ENCODE peak calls at places on chromosomes 16 and 17, in five cellular contexts. One of them, this sample, is unnamed.

GRCh38 chr16:47143677-47144558 is at the start of gene NETO2:
- DNase-seq in H54: no peak
- DNase-seq in heart right ventricle: peak; percentile 62
- DNase-seq in activated T-cell treated with anti-CD3 and anti-CD28 coated beads for 1 hour: peak; percentile 52
- DNase-seq in AG09309: no peak
- DNase-seq in this sample: peak; percentile 62

GRCh38 chr17:6186998-6187397 is 116.8 kb downstream of the WSCD1 start:
- DNase-seq in H54: no peak
- DNase-seq in heart right ventricle: no peak
- DNase-seq in activated T-cell treated with anti-CD3 and anti-CD28 coated beads for 1 hour: no peak
- DNase-seq in AG09309: no peak
- DNase-seq in this sample: no peak

GRCh38 chr17:32318071-32318470 is 23.9 kb downstream of the C17orf75 start:
- DNase-seq in heart right ventricle: no peak
- DNase-seq in H54: no peak
- DNase-seq in activated T-cell treated with anti-CD3 and anti-CD28 coated beads for 1 hour: no peak
- DNase-seq in AG09309: no peak
- DNase-seq in this sample: no peak

GRCh38 chr17:15971882-15972281 is 27.0 kb downstream of the ADORA2B start:
- DNase-seq in AG09309: no peak
- DNase-seq in heart right ventricle: no peak
- DNase-seq in H54: no peak
- DNase-seq in activated T-cell treated with anti-CD3 and anti-CD28 coated beads for 1 hour: no peak
- DNase-seq in this sample: no peak

GRCh38 chr16:49546059-49546458 is 172.5 kb downstream of the C16orf78 start:
- DNase-seq in heart right ventricle: no peak
- DNase-seq in activated T-cell treated with anti-CD3 and anti-CD28 coated beads for 1 hour: no peak
- DNase-seq in AG09309: no peak
- DNase-seq in H54: no peak
- DNase-seq in this sample: no peak

GRCh38 chr17:70713694-70714093 is 544.4 kb downstream of the KCNJ2 start:
- DNase-seq in heart right ventricle: no peak
- DNase-seq in H54: no peak
- DNase-seq in AG09309: no peak
- DNase-seq in activated T-cell treated with anti-CD3 and anti-CD28 coated beads for 1 hour: no peak
- DNase-seq in this sample: no peak

GRCh38 chr16:52896478-52897164 is 156.1 kb downstream of the CHD9NB start:
- DNase-seq in activated T-cell treated with anti-CD3 and anti-CD28 coated beads for 1 hour: no peak
- DNase-seq in AG09309: no peak
- DNase-seq in H54: no peak
- DNase-seq in heart right ventricle: no peak
- DNase-seq in this sample: no peak

GRCh38 chr16:14249291-14250032 is 178.3 kb downstream of the MRTFB start:
- DNase-seq in AG09309: no peak
- DNase-seq in heart right ventricle: no peak
- DNase-seq in activated T-cell treated with anti-CD3 and anti-CD28 coated beads for 1 hour: peak; percentile 24
- DNase-seq in H54: peak; percentile 31
- DNase-seq in this sample: peak; percentile 26

GRCh38 chr17:82876602-82877391 is 37.0 kb upstream of the ZNF750 start:
- DNase-seq in activated T-cell treated with anti-CD3 and anti-CD28 coated beads for 1 hour: no peak
- DNase-seq in H54: no peak
- DNase-seq in AG09309: peak; percentile 58
- DNase-seq in heart right ventricle: peak; percentile 77
- DNase-seq in this sample: no peak

GRCh38 chr17:32519769-32520701 is 33.2 kb downstream of the CDK5R1 start:
- DNase-seq in activated T-cell treated with anti-CD3 and anti-CD28 coated beads for 1 hour: no peak
- DNase-seq in H54: no peak
- DNase-seq in heart right ventricle: peak; percentile 18
- DNase-seq in AG09309: no peak
- DNase-seq in this sample: no peak

GRCh38 chr17:77354721-77355455 is 214.1 kb downstream of the SEC14L1 start:
- DNase-seq in H54: peak; percentile 88
- DNase-seq in heart right ventricle: peak; percentile 76
- DNase-seq in AG09309: peak; percentile 97
- DNase-seq in activated T-cell treated with anti-CD3 and anti-CD28 coated beads for 1 hour: no peak
- DNase-seq in this sample: peak; percentile 91

GRCh38 chr16:86704516-86704915 is 126.2 kb downstream of the FOXL1 start:
- DNase-seq in H54: no peak
- DNase-seq in AG09309: no peak
- DNase-seq in heart right ventricle: no peak
- DNase-seq in activated T-cell treated with anti-CD3 and anti-CD28 coated beads for 1 hour: no peak
- DNase-seq in this sample: no peak

GRCh38 chr17:72947475-72947874 is 145.0 kb downstream of the SLC39A11 start:
- DNase-seq in AG09309: no peak
- DNase-seq in activated T-cell treated with anti-CD3 and anti-CD28 coated beads for 1 hour: no peak
- DNase-seq in H54: no peak
- DNase-seq in heart right ventricle: no peak
- DNase-seq in this sample: no peak

GRCh38 chr17:79529661-79530081 is 81.2 kb downstream of the RBFOX3 start:
- DNase-seq in AG09309: no peak
- DNase-seq in H54: no peak
- DNase-seq in heart right ventricle: no peak
- DNase-seq in activated T-cell treated with anti-CD3 and anti-CD28 coated beads for 1 hour: no peak
- DNase-seq in this sample: no peak

GRCh38 chr17:32510466-32510865 is 23.7 kb downstream of the CDK5R1 start:
- DNase-seq in AG09309: no peak
- DNase-seq in activated T-cell treated with anti-CD3 and anti-CD28 coated beads for 1 hour: no peak
- DNase-seq in heart right ventricle: no peak
- DNase-seq in H54: no peak
- DNase-seq in this sample: no peak

GRCh38 chr16:48193846-48194245 is 38.1 kb upstream of the ABCC12 start:
- DNase-seq in AG09309: no peak
- DNase-seq in H54: no peak
- DNase-seq in activated T-cell treated with anti-CD3 and anti-CD28 coated beads for 1 hour: no peak
- DNase-seq in heart right ventricle: no peak
- DNase-seq in this sample: no peak

GRCh38 chr16:57277586-57277985 is 6.9 kb downstream of the PLLP start:
- DNase-seq in heart right ventricle: no peak
- DNase-seq in activated T-cell treated with anti-CD3 and anti-CD28 coated beads for 1 hour: peak; percentile 29
- DNase-seq in H54: peak; percentile 91
- DNase-seq in AG09309: no peak
- DNase-seq in this sample: peak; percentile 42

GRCh38 chr17:652310-652709 is 62.3 kb downstream of the VPS53 start:
- DNase-seq in H54: no peak
- DNase-seq in heart right ventricle: peak; percentile 77
- DNase-seq in AG09309: no peak
- DNase-seq in activated T-cell treated with anti-CD3 and anti-CD28 coated beads for 1 hour: no peak
- DNase-seq in this sample: no peak

GRCh38 chr17:17868637-17869522 is 32.1 kb upstream of the SREBF1 start:
- DNase-seq in activated T-cell treated with anti-CD3 and anti-CD28 coated beads for 1 hour: no peak
- DNase-seq in AG09309: no peak
- DNase-seq in heart right ventricle: no peak
- DNase-seq in H54: no peak
- DNase-seq in this sample: no peak

This sample was measured in T1000.